ENCODE peak calls at places on chromosomes 13 and 19, in seven cellular contexts. V is psoas muscle, P is neural progenitor cell, B is right atrium auricular region, T is cardiac muscle cell, Y is mesendoderm, I is SK-N-SH. O is an unnamed sample.

GRCh38 chr19:9939301-9939913 is 3.1 kb upstream of the OLFM2 start:
- DNase-seq in B (no peak), Y (no peak), T (peak; percentile 56), I (no peak), V (no peak), P (peak; percentile 36), O (no peak)

GRCh38 chr19:45638930-45639729 is at the start of gene EML2:
- DNase-seq in P (peak; percentile 94), Y (peak; percentile 89), T (peak; percentile 40), V (peak; percentile 60), B (no peak), I (peak; percentile 15), O (peak; percentile 64)

GRCh38 chr13:79973533-79973963 is 367.4 kb downstream of the SPRY2 start:
- DNase-seq in P (no peak), B (no peak), Y (peak; percentile 47), I (peak; percentile 2), V (no peak), T (no peak), O (peak; percentile 11)

GRCh38 chr19:42068756-42069571 is 1.0 kb downstream of the GRIK5 start:
- DNase-seq in T (no peak), V (no peak), Y (peak; percentile 29), B (no peak), I (peak; percentile 67), P (peak; percentile 50), O (peak; percentile 48)

GRCh38 chr13:59360916-59361315 is 802.8 kb downstream of the DIAPH3 start:
- DNase-seq in I (no peak), Y (no peak), V (no peak), T (no peak), B (no peak), P (no peak), O (no peak)

GRCh38 chr19:40989453-40989852 is 1.6 kb upstream of the CYP2B6 start:
- DNase-seq in Y (no peak), I (no peak), B (no peak), V (no peak), T (no peak), P (no peak), O (no peak)

GRCh38 chr19:11421607-11422098 is 2.5 kb upstream of the RGL3 start:
- DNase-seq in I (peak; percentile 77), V (peak; percentile 70), T (peak; percentile 54), P (peak; percentile 61), B (peak; percentile 68), Y (peak; percentile 83), O (no peak)

GRCh38 chr19:52227196-52227940 is 37.5 kb downstream of the PPP2R1A start:
- DNase-seq in B (no peak), P (no peak), T (no peak), I (no peak), Y (no peak), V (no peak), O (no peak)

GRCh38 chr13:30736461-30736860 is 1.1 kb downstream of the ALOX5AP start:
- DNase-seq in P (no peak), V (no peak), I (no peak), T (no peak), Y (no peak), B (no peak), O (no peak)

GRCh38 chr13:71591380-71591779 is 275.6 kb downstream of the DACH1 start:
- DNase-seq in P (no peak), Y (no peak), T (no peak), B (no peak), I (no peak), V (no peak), O (no peak)

GRCh38 chr19:38932425-38933179 is 1.9 kb downstream of the MRPS12 start:
- DNase-seq in Y (peak; percentile 67), P (peak; percentile 62), V (peak; percentile 58), I (no peak), T (peak; percentile 61), B (no peak), O (peak; percentile 49)

GRCh38 chr13:32426981-32427851 is 714 bp downstream of the N4BP2L1 start:
- DNase-seq in T (peak; percentile 22), I (peak; percentile 80), Y (peak; percentile 64), P (peak; percentile 74), B (no peak), V (peak; percentile 79), O (peak; percentile 66)

GRCh38 chr19:17264641-17264979 is at the start of gene USHBP1:
- DNase-seq in Y (peak; percentile 74), P (no peak), I (no peak), T (no peak), B (no peak), V (peak; percentile 60), O (no peak)
- H3K4me1 ChIP-seq in Y (peaks cover 2% of the 10 kb centered on the region), P (peaks cover 5% of the 10 kb centered on the region), I (no peaks in the 10 kb centered on the region), T (peaks cover 3% of the 10 kb centered on the region), B (no peaks in the 10 kb centered on the region), V (peaks cover 7% of the 10 kb centered on the region), O (no peaks in the 10 kb centered on the region)

GRCh38 chr13:26458196-26458734 is 99.2 kb upstream of the WASF3 start:
- DNase-seq in I (no peak), T (no peak), Y (no peak), B (no peak), V (peak; percentile 48), P (no peak), O (peak; percentile 69)
- H3K4me3 ChIP-seq in I (no peak overlapping the region), T (no peak overlapping the region), Y (no peak overlapping the region), B (no peak overlapping the region), V (no peak overlapping the region), P (no peak overlapping the region), O (peak overlapping the region; percentile 1)

DNA sequence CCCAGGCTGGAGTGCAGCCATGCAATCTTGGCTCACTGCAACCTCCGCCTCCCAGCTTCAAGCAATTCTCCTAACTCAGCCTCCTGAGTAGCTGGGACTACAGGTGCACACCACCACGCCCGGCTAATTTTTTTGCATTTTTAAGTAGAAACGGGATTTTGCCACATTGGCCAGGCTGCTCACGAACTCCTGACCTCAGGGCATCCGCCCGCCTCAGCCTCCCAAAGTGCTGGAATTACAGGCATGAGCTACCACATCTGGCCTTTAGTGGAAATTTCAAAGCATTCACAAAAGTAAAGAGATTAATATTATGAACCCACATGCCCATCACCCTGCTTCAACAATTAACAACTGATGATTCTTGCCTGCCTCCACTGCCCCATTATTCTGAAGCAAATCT is 20.5 kb upstream of the LATS2 start:
- DNase-seq in B (no peak), Y (no peak), V (no peak), T (no peak), P (no peak), I (no peak), O (no peak)
- H3K27ac ChIP-seq in B (no peak overlapping the region), Y (no peak overlapping the region), V (no peak overlapping the region), T (no peak overlapping the region), P (no peak overlapping the region), I (no peak overlapping the region), O (no peak overlapping the region)

GRCh38 chr19:17347361-17347760 is 10.0 kb downstream of the GTPBP3 start:
- DNase-seq in P (no peak), V (no peak), B (no peak), Y (no peak), I (no peak), T (peak; percentile 43), O (no peak)
- H3K4me1 ChIP-seq in P (peaks cover 5% of the 10 kb centered on the region), V (peaks cover 26% of the 10 kb centered on the region), B (no peaks in the 10 kb centered on the region), Y (no peaks in the 10 kb centered on the region), I (peaks cover 6% of the 10 kb centered on the region), T (no peaks in the 10 kb centered on the region), O (peaks cover 18% of the 10 kb centered on the region)

GRCh38 chr19:4278926-4279529 is at the start of gene SHD:
- DNase-seq in V (no peak), I (peak; percentile 92), P (peak; percentile 66), B (no peak), T (no peak), Y (peak; percentile 33), O (peak; percentile 86)
- H3K4me3 ChIP-seq in V (peak within 1 kb of the TSS; percentile 51), I (peak within 1 kb of the TSS; percentile 49), P (peak within 1 kb of the TSS; percentile 67), B (peak within 1 kb of the TSS; percentile 60), T (peak within 1 kb of the TSS; percentile 90), Y (peak within 1 kb of the TSS; percentile 24), O (peak within 1 kb of the TSS; percentile 84)